ENCODE peak calls at places on chromosomes 3 and 15, in five cellular contexts. One of them, this sample, is unnamed. For H3K9me3, the result is how much of the 10 kb centered on the place peaks cover.

GRCh38 chr3:74636981-74637380 is 22.5 kb upstream of the CNTN3 start:
- DNase-seq in thoracic aorta: no peak
- DNase-seq in SJSA1: no peak
- DNase-seq in CD4-positive, alpha-beta T cell: no peak
- DNase-seq in A549: no peak
- DNase-seq in this sample: no peak

GRCh38 chr3:155131104-155131503 is 51.0 kb downstream of the MME start:
- DNase-seq in thoracic aorta: no peak
- DNase-seq in CD4-positive, alpha-beta T cell: no peak
- DNase-seq in SJSA1: no peak
- DNase-seq in A549: no peak
- DNase-seq in this sample: no peak

GRCh38 chr15:33194704-33195261 is at the start of gene FMN1:
- DNase-seq in SJSA1: peak
- DNase-seq in thoracic aorta: peak
- DNase-seq in A549: peak
- DNase-seq in CD4-positive, alpha-beta T cell: peak
- DNase-seq in this sample: peak

GRCh38 chr3:77414881-77415280 is 375.0 kb downstream of the ROBO2 start:
- DNase-seq in SJSA1: no peak
- DNase-seq in thoracic aorta: no peak
- DNase-seq in A549: no peak
- DNase-seq in CD4-positive, alpha-beta T cell: no peak
- DNase-seq in this sample: no peak

GRCh38 chr3:89649431-89649830 is 542.0 kb downstream of the EPHA3 start:
- DNase-seq in SJSA1: no peak
- DNase-seq in CD4-positive, alpha-beta T cell: no peak
- DNase-seq in A549: no peak
- DNase-seq in thoracic aorta: no peak
- DNase-seq in this sample: no peak

GRCh38 chr3:107676469-107677309 is 153.9 kb downstream of the BBX start:
- DNase-seq in SJSA1: no peak
- DNase-seq in CD4-positive, alpha-beta T cell: no peak
- DNase-seq in A549: peak
- DNase-seq in thoracic aorta: no peak
- DNase-seq in this sample: no peak

GRCh38 chr3:28171962-28172361 is 69.5 kb upstream of the CMC1 start:
- DNase-seq in A549: no peak
- DNase-seq in thoracic aorta: no peak
- DNase-seq in CD4-positive, alpha-beta T cell: no peak
- DNase-seq in SJSA1: no peak
- DNase-seq in this sample: no peak

GRCh38 chr3:152961323-152961722 is 126.4 kb downstream of the P2RY1 start:
- DNase-seq in A549: peak
- DNase-seq in SJSA1: no peak
- DNase-seq in thoracic aorta: no peak
- DNase-seq in CD4-positive, alpha-beta T cell: no peak
- DNase-seq in this sample: no peak

GRCh38 chr3:46864051-46864881 is 1.0 kb upstream of the MYL3 start:
- DNase-seq in A549: no peak
- DNase-seq in CD4-positive, alpha-beta T cell: no peak
- DNase-seq in SJSA1: no peak
- DNase-seq in thoracic aorta: no peak
- DNase-seq in this sample: no peak

GRCh38 chr3:38121832-38122461 is 15.0 kb downstream of the ACAA1 start:
- DNase-seq in thoracic aorta: no peak
- DNase-seq in SJSA1: no peak
- DNase-seq in A549: no peak
- DNase-seq in CD4-positive, alpha-beta T cell: no peak
- DNase-seq in this sample: no peak

GRCh38 chr15:40872791-40873526 is 1.1 kb downstream of the RHOV start:
- DNase-seq in thoracic aorta: no peak
- DNase-seq in A549: no peak
- DNase-seq in SJSA1: no peak
- DNase-seq in CD4-positive, alpha-beta T cell: no peak
- DNase-seq in this sample: no peak

GRCh38 chr3:192916455-192917257 is 1.0 kb downstream of the MB21D2 start:
- DNase-seq in thoracic aorta: no peak
- DNase-seq in SJSA1: peak
- DNase-seq in A549: peak
- DNase-seq in CD4-positive, alpha-beta T cell: peak
- DNase-seq in this sample: peak

GRCh38 chr3:128052831-128053419 is 688 bp downstream of the SEC61A1 start:
- DNase-seq in CD4-positive, alpha-beta T cell: no peak
- DNase-seq in thoracic aorta: no peak
- DNase-seq in SJSA1: no peak
- DNase-seq in A549: no peak
- DNase-seq in this sample: no peak

GRCh38 chr3:88000853-88001252 is 58.0 kb downstream of the CGGBP1 start:
- DNase-seq in SJSA1: no peak
- DNase-seq in thoracic aorta: no peak
- DNase-seq in A549: no peak
- DNase-seq in CD4-positive, alpha-beta T cell: no peak
- DNase-seq in this sample: no peak

GRCh38 chr3:153138267-153139210 is 23.5 kb upstream of the RAP2B start:
- DNase-seq in A549: peak
- DNase-seq in thoracic aorta: peak
- DNase-seq in SJSA1: peak
- DNase-seq in CD4-positive, alpha-beta T cell: no peak
- DNase-seq in this sample: peak

GRCh38 chr3:61922118-61922517 is 360.7 kb downstream of the PTPRG start:
- DNase-seq in CD4-positive, alpha-beta T cell: no peak
- DNase-seq in thoracic aorta: no peak
- DNase-seq in SJSA1: no peak
- DNase-seq in A549: no peak
- DNase-seq in this sample: no peak

GRCh38 chr3:190495796-190496195 is 18.1 kb upstream of the IL1RAP start:
- DNase-seq in thoracic aorta: no peak
- DNase-seq in A549: no peak
- DNase-seq in SJSA1: no peak
- DNase-seq in CD4-positive, alpha-beta T cell: no peak
- DNase-seq in this sample: no peak

GRCh38 chr3:171349392-171349791 is 110.8 kb downstream of the TNIK start:
- DNase-seq in CD4-positive, alpha-beta T cell: no peak
- DNase-seq in A549: no peak
- DNase-seq in thoracic aorta: no peak
- DNase-seq in SJSA1: no peak
- DNase-seq in this sample: no peak

GRCh38 chr3:55160241-55160877 is 232.5 kb upstream of the LRTM1 start:
- DNase-seq in SJSA1: peak
- DNase-seq in A549: no peak
- DNase-seq in thoracic aorta: peak
- DNase-seq in CD4-positive, alpha-beta T cell: no peak
- DNase-seq in this sample: peak

GRCh38 chr15:99731336-99732267 is 1.6 kb downstream of the LYSMD4 start:
- DNase-seq in SJSA1: no peak
- DNase-seq in A549: no peak
- DNase-seq in CD4-positive, alpha-beta T cell: no peak
- DNase-seq in thoracic aorta: no peak
- DNase-seq in this sample: no peak

GRCh38 chr3:20040476-20041196 is 390 bp downstream of the KAT2B start:
- DNase-seq in SJSA1: peak
- DNase-seq in CD4-positive, alpha-beta T cell: peak
- DNase-seq in thoracic aorta: no peak
- DNase-seq in A549: peak
- DNase-seq in this sample: peak

GRCh38 chr3:32177702-32178198 is 60.7 kb upstream of the CMTM8 start:
- DNase-seq in A549: peak
- DNase-seq in CD4-positive, alpha-beta T cell: peak
- DNase-seq in thoracic aorta: no peak
- DNase-seq in SJSA1: peak
- DNase-seq in this sample: peak

GRCh38 chr3:72127213-72127612 is 342.3 kb upstream of the PROK2 start:
- DNase-seq in SJSA1: no peak
- DNase-seq in thoracic aorta: no peak
- DNase-seq in CD4-positive, alpha-beta T cell: no peak
- DNase-seq in A549: no peak
- DNase-seq in this sample: no peak

GRCh38 chr3:23068016-23068728 is 135.0 kb upstream of the UBE2E2 start:
- DNase-seq in thoracic aorta: no peak
- DNase-seq in A549: no peak
- DNase-seq in CD4-positive, alpha-beta T cell: no peak
- DNase-seq in SJSA1: no peak
- DNase-seq in this sample: no peak

GRCh38 chr15:85865070-85865684 is 70.5 kb upstream of the KLHL25 start:
- DNase-seq in SJSA1: peak
- DNase-seq in thoracic aorta: no peak
- DNase-seq in A549: peak
- DNase-seq in CD4-positive, alpha-beta T cell: no peak
- DNase-seq in this sample: peak

GRCh38 chr15:70936326-70936725 is 43.7 kb downstream of the LRRC49 start:
- DNase-seq in A549: no peak
- DNase-seq in SJSA1: no peak
- DNase-seq in thoracic aorta: no peak
- DNase-seq in CD4-positive, alpha-beta T cell: no peak
- DNase-seq in this sample: no peak

GRCh38 chr15:71807691-71808091 is 2.7 kb upstream of the NR2E3 start:
- DNase-seq in thoracic aorta: no peak
- DNase-seq in CD4-positive, alpha-beta T cell: no peak
- DNase-seq in A549: no peak
- DNase-seq in SJSA1: no peak
- DNase-seq in this sample: peak

GRCh38 chr3:196518999-196519737 is 4.0 kb upstream of the SMCO1 start:
- DNase-seq in A549: peak
- DNase-seq in CD4-positive, alpha-beta T cell: peak
- DNase-seq in SJSA1: peak
- DNase-seq in thoracic aorta: no peak
- DNase-seq in this sample: peak

GRCh38 chr3:138314751-138315150 is 14.9 kb downstream of the NME9 start:
- DNase-seq in SJSA1: no peak
- DNase-seq in thoracic aorta: no peak
- DNase-seq in CD4-positive, alpha-beta T cell: no peak
- DNase-seq in A549: no peak
- DNase-seq in this sample: no peak

DNA sequence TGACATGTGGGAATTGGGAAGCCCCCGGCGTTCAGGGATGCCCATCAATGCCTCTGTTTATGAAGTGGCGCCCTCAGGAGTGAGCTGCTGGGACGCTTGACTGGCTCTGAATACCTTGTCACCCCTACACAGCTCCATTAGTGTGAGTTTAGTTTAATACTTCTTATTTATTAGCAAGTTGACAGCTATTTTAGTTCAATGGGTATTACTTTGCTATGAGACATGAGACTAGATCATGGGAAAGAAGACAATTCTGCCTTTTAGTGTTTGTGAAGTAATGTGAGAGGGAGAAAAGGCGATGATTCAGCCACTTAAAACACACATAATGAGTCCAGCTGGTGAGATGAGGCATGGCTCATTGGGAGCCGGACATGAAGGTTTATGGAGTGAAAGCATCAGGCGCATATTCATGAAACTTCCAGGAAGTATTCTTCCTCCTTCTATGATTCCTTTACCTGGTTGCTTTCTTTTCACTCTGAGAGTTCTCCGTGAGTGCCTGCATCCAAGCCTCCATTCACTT is 678.6 kb downstream of the NR2F2 start:
- DNase-seq in thoracic aorta: no peak
- DNase-seq in A549: no peak
- DNase-seq in SJSA1: no peak
- DNase-seq in CD4-positive, alpha-beta T cell: no peak
- DNase-seq in this sample: peak
- H3K9me3 ChIP-seq in thoracic aorta: under half
- H3K9me3 ChIP-seq in A549: under half
- H3K9me3 ChIP-seq in SJSA1: under half
- H3K9me3 ChIP-seq in CD4-positive, alpha-beta T cell: under half
- H3K9me3 ChIP-seq in this sample: under half

DNA sequence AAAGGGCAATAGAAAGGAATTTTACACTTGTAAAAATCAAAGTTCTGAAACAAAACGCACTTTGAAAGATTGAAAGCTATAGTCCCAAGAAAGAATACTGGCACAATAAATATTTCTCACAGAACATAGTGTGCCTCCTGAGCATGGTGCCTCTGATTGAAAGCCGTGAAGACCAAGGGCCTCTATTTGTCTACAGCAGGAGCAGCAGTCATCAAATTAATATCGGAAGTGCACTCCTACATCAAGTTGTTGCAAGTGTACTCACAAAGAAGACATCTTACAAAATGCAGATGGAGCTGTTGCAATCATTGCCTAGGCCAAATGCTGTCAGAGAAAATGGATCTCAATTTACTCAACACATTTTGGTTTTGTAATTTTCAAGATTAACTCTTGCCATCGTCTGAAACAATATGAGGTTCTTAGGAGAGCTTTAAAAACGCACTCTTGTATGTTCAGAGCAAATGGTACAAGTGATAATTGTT is 9.2 kb upstream of the WDR49 start:
- DNase-seq in thoracic aorta: no peak
- DNase-seq in A549: no peak
- DNase-seq in CD4-positive, alpha-beta T cell: no peak
- DNase-seq in SJSA1: no peak
- DNase-seq in this sample: no peak
- H3K9me3 ChIP-seq in thoracic aorta: under half
- H3K9me3 ChIP-seq in A549: under half
- H3K9me3 ChIP-seq in CD4-positive, alpha-beta T cell: under half
- H3K9me3 ChIP-seq in SJSA1: under half
- H3K9me3 ChIP-seq in this sample: under half

GRCh38 chr3:176510097-176510496 is 687.2 kb downstream of the TBL1XR1 start:
- DNase-seq in SJSA1: no peak
- DNase-seq in CD4-positive, alpha-beta T cell: no peak
- DNase-seq in thoracic aorta: no peak
- DNase-seq in A549: no peak
- DNase-seq in this sample: no peak

GRCh38 chr3:176514297-176514696 is 683.0 kb downstream of the TBL1XR1 start:
- DNase-seq in thoracic aorta: no peak
- DNase-seq in SJSA1: peak
- DNase-seq in A549: peak
- DNase-seq in CD4-positive, alpha-beta T cell: no peak
- DNase-seq in this sample: peak

GRCh38 chr3:176505878-176506621 is 691.2 kb downstream of the TBL1XR1 start:
- DNase-seq in SJSA1: no peak
- DNase-seq in A549: no peak
- DNase-seq in CD4-positive, alpha-beta T cell: no peak
- DNase-seq in thoracic aorta: no peak
- DNase-seq in this sample: no peak

GRCh38 chr3:176513604-176514003 is 683.7 kb downstream of the TBL1XR1 start:
- DNase-seq in SJSA1: no peak
- DNase-seq in A549: no peak
- DNase-seq in thoracic aorta: no peak
- DNase-seq in CD4-positive, alpha-beta T cell: no peak
- DNase-seq in this sample: no peak

DNA sequence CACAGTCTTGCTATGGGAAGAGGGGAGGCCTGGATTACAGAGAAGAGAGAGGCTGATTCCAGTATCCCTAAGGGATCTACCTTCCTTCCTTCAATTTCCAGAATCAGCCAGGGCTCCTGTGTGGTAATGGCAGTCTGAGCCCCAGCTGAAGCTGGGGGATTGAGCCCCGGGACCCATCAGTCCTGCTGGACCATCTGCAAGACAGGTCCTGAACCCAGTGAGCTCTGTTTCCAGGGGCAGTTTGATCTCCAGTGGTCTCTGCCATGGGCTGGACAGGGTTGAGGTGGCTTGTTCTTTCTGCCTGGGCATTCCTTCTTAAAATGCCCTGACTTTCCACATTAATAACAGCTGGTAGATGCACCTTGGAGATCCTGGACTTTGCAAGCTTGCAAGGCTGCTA is 685.2 kb downstream of the TBL1XR1 start:
- DNase-seq in SJSA1: no peak
- DNase-seq in thoracic aorta: no peak
- DNase-seq in CD4-positive, alpha-beta T cell: no peak
- DNase-seq in A549: no peak
- DNase-seq in this sample: no peak
- H3K9me3 ChIP-seq in SJSA1: under half
- H3K9me3 ChIP-seq in thoracic aorta: under half
- H3K9me3 ChIP-seq in CD4-positive, alpha-beta T cell: under half
- H3K9me3 ChIP-seq in A549: under half
- H3K9me3 ChIP-seq in this sample: under half

GRCh38 chr15:77028451-77029165 is 33.7 kb downstream of the PSTPIP1 start:
- DNase-seq in A549: no peak
- DNase-seq in CD4-positive, alpha-beta T cell: no peak
- DNase-seq in thoracic aorta: no peak
- DNase-seq in SJSA1: no peak
- DNase-seq in this sample: no peak
- H3K9me3 ChIP-seq in A549: under half
- H3K9me3 ChIP-seq in CD4-positive, alpha-beta T cell: under half
- H3K9me3 ChIP-seq in thoracic aorta: under half
- H3K9me3 ChIP-seq in SJSA1: under half
- H3K9me3 ChIP-seq in this sample: under half